ENCODE peak calls at places on chromosome 17, in ten cellular contexts. Z is iris pigment epithelial cell; N is stimulated activated naive CD8-positive, alpha-beta T cell treated with anti-CD3 and anti-CD28 coated beads, Interleukin-15, amount 100 ng/mL, for 72 hours; O is GM04504; Q is CD8-positive, alpha-beta T cell; X is activated naive CD8-positive, alpha-beta T cell treated with anti-CD3 and anti-CD28 coated beads, Interleukin-2, amount 50 U/mL, for 24 hours; Y is AG09309; A is activated effector memory CD4-positive, alpha-beta T cell treated with anti-CD3 and anti-CD28 coated beads, Interleukin-2, amount 50 U/mL, for 16 hours; C is stomach; E is CD4-positive, alpha-beta T cell. M is an unnamed sample.

GRCh38 chr17:61002316-61002736 is 324.7 kb downstream of the BCAS3 start:
- DNase-seq in Z (peak), C (no peak), X (no peak), E (no peak), Q (no peak), O (peak), A (no peak), Y (peak), N (no peak), M (no peak)

GRCh38 chr17:78993241-78993956 is 13.7 kb upstream of the LGALS3BP start:
- DNase-seq in Y (no peak), Z (peak), C (peak), N (peak), X (peak), Q (peak), A (peak), O (no peak), E (peak), M (peak)

GRCh38 chr17:64920026-64920418 is 744 bp upstream of the LRRC37A3 start:
- DNase-seq in Q (no peak), X (no peak), O (no peak), Y (no peak), A (no peak), C (no peak), Z (peak), E (no peak), N (no peak), M (no peak)

GRCh38 chr17:12024332-12024731 is 3.7 kb downstream of the MAP2K4 start:
- DNase-seq in A (no peak), O (no peak), Y (no peak), Q (no peak), E (no peak), N (no peak), Z (peak), X (no peak), C (no peak), M (no peak)

GRCh38 chr17:35312346-35312745 is 61.1 kb downstream of the SLFN11 start:
- DNase-seq in A (no peak), E (no peak), Z (no peak), X (no peak), Y (no peak), C (no peak), Q (no peak), N (no peak), O (no peak), M (no peak)

GRCh38 chr17:82118815-82119380 is 20.9 kb upstream of the FASN start:
- DNase-seq in Z (peak), C (no peak), Y (no peak), E (no peak), A (no peak), X (no peak), N (no peak), Q (no peak), O (no peak), M (no peak)

GRCh38 chr17:27492470-27492869 is 36.2 kb downstream of the KSR1 start:
- DNase-seq in C (no peak), E (no peak), X (no peak), O (no peak), Z (no peak), N (no peak), A (no peak), Y (no peak), Q (no peak), M (no peak)

GRCh38 chr17:32227910-32228309 is 37.7 kb upstream of the RHBDL3 start:
- DNase-seq in Z (no peak), A (no peak), X (no peak), Q (no peak), E (no peak), Y (no peak), C (no peak), O (no peak), N (no peak), M (no peak)

GRCh38 chr17:77237232-77238008 is 96.7 kb downstream of the SEC14L1 start:
- DNase-seq in Q (no peak), A (no peak), Y (no peak), O (no peak), X (no peak), C (no peak), N (no peak), Z (no peak), E (no peak), M (no peak)

GRCh38 chr17:28335959-28336871 is 654 bp downstream of the TNFAIP1 start:
- DNase-seq in X (peak), Q (no peak), E (no peak), C (peak), O (peak), Z (peak), N (peak), A (peak), Y (peak), M (peak)

GRCh38 chr17:71633391-71633849 is 487.4 kb upstream of the SOX9 start:
- DNase-seq in N (no peak), O (peak), Y (peak), Q (no peak), C (no peak), X (no peak), A (no peak), E (no peak), Z (peak), M (no peak)

GRCh38 chr17:79840989-79841286 is 1.7 kb upstream of the CBX4 start:
- DNase-seq in N (no peak), C (no peak), Y (no peak), Z (no peak), X (no peak), O (no peak), Q (no peak), A (no peak), E (no peak), M (no peak)

GRCh38 chr17:35906559-35907265 is 23.9 kb downstream of the RDM1 start:
- DNase-seq in E (no peak), A (no peak), Y (no peak), Q (no peak), O (no peak), N (no peak), Z (peak), X (no peak), C (no peak), M (no peak)

GRCh38 chr17:62017912-62018311 is 47.2 kb downstream of the MED13 start:
- DNase-seq in Y (no peak), A (no peak), O (no peak), C (no peak), Q (no peak), X (no peak), E (no peak), N (no peak), Z (peak), M (no peak)

GRCh38 chr17:75472119-75472518 is 15.7 kb downstream of the TMEM94 start:
- DNase-seq in C (no peak), N (no peak), Q (no peak), O (no peak), X (no peak), Z (no peak), E (no peak), A (no peak), Y (no peak), M (no peak)

GRCh38 chr17:28841901-28842281 is 699 bp downstream of the FAM222B start:
- DNase-seq in Q (no peak), E (no peak), A (no peak), N (no peak), C (no peak), O (no peak), Y (no peak), Z (no peak), X (no peak), M (no peak)

GRCh38 chr17:2086306-2086705 is 31.4 kb downstream of the HIC1 start:
- DNase-seq in O (no peak), C (no peak), N (no peak), Z (no peak), E (no peak), X (no peak), Q (no peak), A (no peak), Y (no peak), M (no peak)

GRCh38 chr17:77873518-77874302 is 84.8 kb upstream of the TNRC6C start:
- DNase-seq in E (no peak), C (no peak), X (no peak), N (no peak), O (no peak), A (no peak), Q (no peak), Y (no peak), Z (no peak), M (no peak)

GRCh38 chr17:38605230-38605851 is 411 bp downstream of the SRCIN1 start:
- DNase-seq in A (no peak), N (no peak), X (no peak), Y (no peak), Z (no peak), E (no peak), C (no peak), O (no peak), Q (no peak), M (no peak)

GRCh38 chr17:7001562-7001961 is 5.7 kb downstream of the ALOX12 start:
- DNase-seq in X (peak), E (peak), Q (no peak), Z (peak), O (no peak), A (peak), Y (no peak), C (no peak), N (peak), M (peak)

GRCh38 chr17:71872843-71873242 is 248.0 kb upstream of the SOX9 start:
- DNase-seq in C (no peak), Z (no peak), X (no peak), Y (no peak), Q (no peak), N (no peak), A (no peak), O (no peak), E (no peak), M (no peak)

GRCh38 chr17:74917430-74917829 is 5.6 kb downstream of the USH1G start:
- DNase-seq in Q (no peak), N (no peak), Y (no peak), E (no peak), O (no peak), X (no peak), A (no peak), Z (no peak), C (no peak), M (no peak)

GRCh38 chr17:17361543-17362511 is 58.7 kb downstream of the NT5M start:
- DNase-seq in X (no peak), E (peak), C (no peak), Q (no peak), A (peak), Z (no peak), Y (no peak), O (no peak), N (no peak), M (no peak)

GRCh38 chr17:15398736-15399331 is 57.4 kb upstream of the TEKT3 start:
- DNase-seq in Z (peak), N (no peak), A (no peak), Y (no peak), E (no peak), O (no peak), Q (no peak), C (no peak), X (no peak), M (no peak)

GRCh38 chr17:7460850-7461660 is 16.2 kb downstream of the CHRNB1 start:
- DNase-seq in Y (no peak), N (no peak), C (no peak), Z (no peak), X (no peak), E (no peak), O (no peak), A (no peak), Q (no peak), M (no peak)

GRCh38 chr17:50053654-50053960 is 2.3 kb upstream of the ITGA3 start:
- DNase-seq in Y (no peak), Q (no peak), O (no peak), X (no peak), Z (peak), C (no peak), A (no peak), N (no peak), E (no peak), M (no peak)